ENCODE peak calls at places on chromosome 2, in six cellular contexts. One of them, this sample, is unnamed. For H3K4me1, the result is how much of the 10 kb centered on the place peaks cover.

GRCh38 chr2:120431386-120432292 is 85.7 kb downstream of the INHBB start:
- DNase-seq in upper lobe of left lung: peak
- DNase-seq in ovary: no peak
- DNase-seq in IMR-90: no peak
- DNase-seq in tibial nerve: no peak
- DNase-seq in adrenal gland: no peak
- DNase-seq in this sample: no peak

GRCh38 chr2:20985061-20985460 is 58.8 kb downstream of the APOB start:
- DNase-seq in upper lobe of left lung: no peak
- DNase-seq in ovary: no peak
- DNase-seq in IMR-90: no peak
- DNase-seq in tibial nerve: no peak
- DNase-seq in adrenal gland: no peak
- DNase-seq in this sample: no peak

GRCh38 chr2:240249423-240250149 is 109.1 kb upstream of the OTOS start:
- DNase-seq in upper lobe of left lung: peak
- DNase-seq in ovary: peak
- DNase-seq in IMR-90: no peak
- DNase-seq in tibial nerve: no peak
- DNase-seq in adrenal gland: no peak
- DNase-seq in this sample: no peak

GRCh38 chr2:136305517-136306192 is 187.7 kb upstream of the CXCR4 start:
- DNase-seq in upper lobe of left lung: peak
- DNase-seq in ovary: no peak
- DNase-seq in IMR-90: no peak
- DNase-seq in tibial nerve: no peak
- DNase-seq in adrenal gland: no peak
- DNase-seq in this sample: no peak

GRCh38 chr2:38076250-38076709 is 329 bp upstream of the CYP1B1 start:
- DNase-seq in upper lobe of left lung: peak
- DNase-seq in ovary: peak
- DNase-seq in IMR-90: peak
- DNase-seq in tibial nerve: peak
- DNase-seq in adrenal gland: peak
- DNase-seq in this sample: peak

GRCh38 chr2:39403311-39403710 is 33.8 kb downstream of the MAP4K3 start:
- DNase-seq in upper lobe of left lung: no peak
- DNase-seq in ovary: no peak
- DNase-seq in IMR-90: peak
- DNase-seq in tibial nerve: no peak
- DNase-seq in adrenal gland: no peak
- DNase-seq in this sample: no peak

GRCh38 chr2:151200844-151201243 is 60.8 kb downstream of the RBM43 start:
- DNase-seq in upper lobe of left lung: no peak
- DNase-seq in ovary: no peak
- DNase-seq in IMR-90: no peak
- DNase-seq in tibial nerve: no peak
- DNase-seq in adrenal gland: no peak
- DNase-seq in this sample: no peak

GRCh38 chr2:187554704-187555082 is 458 bp upstream of the TFPI start:
- DNase-seq in upper lobe of left lung: no peak
- DNase-seq in ovary: no peak
- DNase-seq in IMR-90: no peak
- DNase-seq in tibial nerve: no peak
- DNase-seq in adrenal gland: no peak
- DNase-seq in this sample: no peak

GRCh38 chr2:128798502-128799283 is 480.0 kb upstream of the HS6ST1 start:
- DNase-seq in upper lobe of left lung: no peak
- DNase-seq in ovary: no peak
- DNase-seq in IMR-90: no peak
- DNase-seq in tibial nerve: no peak
- DNase-seq in adrenal gland: peak
- DNase-seq in this sample: no peak

GRCh38 chr2:111189106-111189505 is 68.4 kb downstream of the BCL2L11 start:
- DNase-seq in upper lobe of left lung: no peak
- DNase-seq in ovary: no peak
- DNase-seq in IMR-90: no peak
- DNase-seq in tibial nerve: no peak
- DNase-seq in adrenal gland: no peak
- DNase-seq in this sample: no peak

GRCh38 chr2:130337735-130338325 is 4.9 kb upstream of the IMP4 start:
- DNase-seq in upper lobe of left lung: no peak
- DNase-seq in ovary: no peak
- DNase-seq in IMR-90: peak
- DNase-seq in tibial nerve: no peak
- DNase-seq in adrenal gland: no peak
- DNase-seq in this sample: no peak

GRCh38 chr2:207248702-207249355 is 83.1 kb upstream of the KLF7 start:
- DNase-seq in upper lobe of left lung: no peak
- DNase-seq in ovary: no peak
- DNase-seq in IMR-90: peak
- DNase-seq in tibial nerve: no peak
- DNase-seq in adrenal gland: no peak
- DNase-seq in this sample: no peak

GRCh38 chr2:88636026-88636425 is 8.8 kb upstream of the EIF2AK3 start:
- DNase-seq in upper lobe of left lung: no peak
- DNase-seq in ovary: no peak
- DNase-seq in IMR-90: no peak
- DNase-seq in tibial nerve: no peak
- DNase-seq in adrenal gland: no peak
- DNase-seq in this sample: no peak

GRCh38 chr2:173625315-173625714 is 270.6 kb downstream of the CDCA7 start:
- DNase-seq in upper lobe of left lung: peak
- DNase-seq in ovary: no peak
- DNase-seq in IMR-90: no peak
- DNase-seq in tibial nerve: no peak
- DNase-seq in adrenal gland: no peak
- DNase-seq in this sample: no peak

GRCh38 chr2:168397629-168398028 is 58.4 kb upstream of the CERS6 start:
- DNase-seq in upper lobe of left lung: no peak
- DNase-seq in ovary: no peak
- DNase-seq in IMR-90: no peak
- DNase-seq in tibial nerve: no peak
- DNase-seq in adrenal gland: no peak
- DNase-seq in this sample: no peak

GRCh38 chr2:236238756-236239155 is 25.4 kb downstream of the ASB18 start:
- DNase-seq in upper lobe of left lung: no peak
- DNase-seq in ovary: no peak
- DNase-seq in IMR-90: no peak
- DNase-seq in tibial nerve: no peak
- DNase-seq in adrenal gland: no peak
- DNase-seq in this sample: no peak

GRCh38 chr2:142873850-142874287 is 3.6 kb upstream of the KYNU start:
- DNase-seq in upper lobe of left lung: no peak
- DNase-seq in ovary: no peak
- DNase-seq in IMR-90: peak
- DNase-seq in tibial nerve: no peak
- DNase-seq in adrenal gland: no peak
- DNase-seq in this sample: no peak

GRCh38 chr2:210493528-210493927 is 17.0 kb upstream of the LANCL1 start:
- DNase-seq in upper lobe of left lung: no peak
- DNase-seq in ovary: no peak
- DNase-seq in IMR-90: no peak
- DNase-seq in tibial nerve: no peak
- DNase-seq in adrenal gland: no peak
- DNase-seq in this sample: no peak

DNA sequence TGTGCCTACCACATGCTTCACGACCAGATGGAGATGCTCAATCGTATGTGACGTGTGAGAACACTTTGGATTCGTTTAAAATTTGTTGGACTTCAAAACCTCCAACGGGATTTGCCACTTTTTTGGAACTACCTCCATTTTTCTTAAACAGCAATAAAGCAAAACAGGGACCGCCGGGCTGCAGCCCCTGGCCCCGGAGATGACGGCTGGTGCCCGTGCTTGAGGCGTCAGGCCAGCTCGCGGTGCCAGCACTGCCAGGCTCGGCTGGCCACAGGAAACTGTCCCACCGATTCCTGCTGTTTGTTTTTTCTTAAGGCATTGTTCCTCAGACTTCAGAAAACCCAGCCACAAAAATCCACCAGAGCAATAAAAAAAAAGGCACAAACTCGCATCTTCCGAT is 204.2 kb downstream of the TWIST2 start:
- DNase-seq in upper lobe of left lung: peak
- DNase-seq in ovary: peak
- DNase-seq in IMR-90: no peak
- DNase-seq in tibial nerve: no peak
- DNase-seq in adrenal gland: no peak
- DNase-seq in this sample: no peak
- H3K4me1 ChIP-seq in upper lobe of left lung: under half
- H3K4me1 ChIP-seq in ovary: under half
- H3K4me1 ChIP-seq in IMR-90: under half
- H3K4me1 ChIP-seq in tibial nerve: under half
- H3K4me1 ChIP-seq in adrenal gland: under half
- H3K4me1 ChIP-seq in this sample: under half

GRCh38 chr2:229921101-229921891 is 513 bp downstream of the TRIP12 start:
- DNase-seq in upper lobe of left lung: no peak
- DNase-seq in ovary: peak
- DNase-seq in IMR-90: peak
- DNase-seq in tibial nerve: peak
- DNase-seq in adrenal gland: peak
- DNase-seq in this sample: peak
- TF ChIP-seq POLR2A in upper lobe of left lung: no peak
- TF ChIP-seq POLR2A in ovary: no peak
- TF ChIP-seq POLR2A in IMR-90: peak
- TF ChIP-seq POLR2A in tibial nerve: peak
- TF ChIP-seq POLR2A in adrenal gland: no peak
- TF ChIP-seq POLR2A in this sample: no peak

GRCh38 chr2:43073373-43073772 is 153.0 kb downstream of the ZFP36L2 start:
- DNase-seq in upper lobe of left lung: no peak
- DNase-seq in ovary: no peak
- DNase-seq in IMR-90: peak
- DNase-seq in tibial nerve: no peak
- DNase-seq in adrenal gland: no peak
- DNase-seq in this sample: no peak

GRCh38 chr2:43074052-43074451 is 152.4 kb downstream of the ZFP36L2 start:
- DNase-seq in upper lobe of left lung: no peak
- DNase-seq in ovary: no peak
- DNase-seq in IMR-90: no peak
- DNase-seq in tibial nerve: no peak
- DNase-seq in adrenal gland: no peak
- DNase-seq in this sample: no peak

GRCh38 chr2:43075054-43075593 is 151.3 kb downstream of the ZFP36L2 start:
- DNase-seq in upper lobe of left lung: no peak
- DNase-seq in ovary: peak
- DNase-seq in IMR-90: peak
- DNase-seq in tibial nerve: peak
- DNase-seq in adrenal gland: peak
- DNase-seq in this sample: peak

GRCh38 chr2:43075906-43076585 is 150.4 kb downstream of the ZFP36L2 start:
- DNase-seq in upper lobe of left lung: no peak
- DNase-seq in ovary: peak
- DNase-seq in IMR-90: peak
- DNase-seq in tibial nerve: no peak
- DNase-seq in adrenal gland: peak
- DNase-seq in this sample: no peak

DNA sequence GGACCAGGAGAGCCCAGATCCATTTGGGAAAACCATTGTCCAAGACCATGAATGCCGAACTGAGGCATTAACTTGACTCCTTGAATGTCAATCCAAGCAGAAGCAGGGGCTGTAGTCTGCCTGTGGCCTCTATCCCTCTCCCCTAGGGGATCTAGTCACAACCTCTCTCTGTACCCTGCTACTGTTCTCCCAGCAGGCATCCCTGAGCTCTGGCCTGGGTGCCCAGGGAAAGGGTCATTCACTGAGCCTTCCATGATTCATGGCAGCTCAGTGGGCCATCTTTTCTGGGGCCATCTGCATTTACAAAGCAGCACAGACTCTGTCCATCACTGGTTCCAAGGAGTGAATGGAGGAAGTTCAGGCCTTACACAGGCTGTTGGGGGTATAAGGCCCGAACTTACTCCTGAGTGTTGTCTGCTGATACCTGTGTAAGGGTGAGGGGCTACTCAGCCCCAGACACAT is 151.8 kb downstream of the ZFP36L2 start:
- DNase-seq in upper lobe of left lung: no peak
- DNase-seq in ovary: no peak
- DNase-seq in IMR-90: no peak
- DNase-seq in tibial nerve: no peak
- DNase-seq in adrenal gland: no peak
- DNase-seq in this sample: no peak
- H3K4me1 ChIP-seq in upper lobe of left lung: under half
- H3K4me1 ChIP-seq in ovary: under half
- H3K4me1 ChIP-seq in IMR-90: under half
- H3K4me1 ChIP-seq in tibial nerve: half or more
- H3K4me1 ChIP-seq in adrenal gland: under half
- H3K4me1 ChIP-seq in this sample: under half

GRCh38 chr2:42809131-42809875 is 16.9 kb upstream of the HAAO start:
- DNase-seq in upper lobe of left lung: no peak
- DNase-seq in ovary: no peak
- DNase-seq in IMR-90: no peak
- DNase-seq in tibial nerve: peak
- DNase-seq in adrenal gland: peak
- DNase-seq in this sample: no peak
- TF ChIP-seq POLR2A in upper lobe of left lung: no peak
- TF ChIP-seq POLR2A in ovary: no peak
- TF ChIP-seq POLR2A in IMR-90: no peak
- TF ChIP-seq POLR2A in tibial nerve: no peak
- TF ChIP-seq POLR2A in adrenal gland: no peak
- TF ChIP-seq POLR2A in this sample: no peak

GRCh38 chr2:157853211-157853610 is 22.9 kb downstream of the ACVR1 start:
- DNase-seq in upper lobe of left lung: no peak
- DNase-seq in ovary: no peak
- DNase-seq in IMR-90: no peak
- DNase-seq in tibial nerve: no peak
- DNase-seq in adrenal gland: no peak
- DNase-seq in this sample: no peak
- H3K4me1 ChIP-seq in upper lobe of left lung: under half
- H3K4me1 ChIP-seq in ovary: under half
- H3K4me1 ChIP-seq in IMR-90: under half
- H3K4me1 ChIP-seq in tibial nerve: under half
- H3K4me1 ChIP-seq in adrenal gland: under half
- H3K4me1 ChIP-seq in this sample: under half

GRCh38 chr2:74836675-74837401 is 2.9 kb downstream of the HK2 start:
- DNase-seq in upper lobe of left lung: no peak
- DNase-seq in ovary: no peak
- DNase-seq in IMR-90: no peak
- DNase-seq in tibial nerve: no peak
- DNase-seq in adrenal gland: no peak
- DNase-seq in this sample: peak
- TF ChIP-seq POLR2A in upper lobe of left lung: no peak
- TF ChIP-seq POLR2A in ovary: no peak
- TF ChIP-seq POLR2A in IMR-90: no peak
- TF ChIP-seq POLR2A in tibial nerve: no peak
- TF ChIP-seq POLR2A in adrenal gland: no peak
- TF ChIP-seq POLR2A in this sample: no peak